ENCODE peak calls at places on chromosomes 13 and 19, in eight cellular contexts. One of them, this sample, is unnamed.

GRCh38 chr13:45595968-45596367 is 19.6 kb downstream of the ERICH6B start:
- DNase-seq in D341Med: no peak
- DNase-seq in GM23248: peak
- DNase-seq in GM12865: no peak
- DNase-seq in activated naive CD4-positive, alpha-beta T cell treated with anti-CD3 and anti-CD28 coated beads, Interleukin-2, amount 10 ng/mL, durations not matched to agents 7 days and 5 days: no peak
- DNase-seq in RPMI8226: no peak
- DNase-seq in midbrain: no peak
- DNase-seq in type B pancreatic cell: no peak
- DNase-seq in this sample: no peak

GRCh38 chr19:8208119-8208709 is 956 bp upstream of the CERS4 start:
- DNase-seq in D341Med: peak
- DNase-seq in GM23248: no peak
- DNase-seq in GM12865: no peak
- DNase-seq in activated naive CD4-positive, alpha-beta T cell treated with anti-CD3 and anti-CD28 coated beads, Interleukin-2, amount 10 ng/mL, durations not matched to agents 7 days and 5 days: peak
- DNase-seq in RPMI8226: no peak
- DNase-seq in midbrain: peak
- DNase-seq in type B pancreatic cell: no peak
- DNase-seq in this sample: peak

GRCh38 chr13:34070006-34070405 is 252.1 kb downstream of the RFC3 start:
- DNase-seq in D341Med: no peak
- DNase-seq in GM23248: peak
- DNase-seq in GM12865: no peak
- DNase-seq in activated naive CD4-positive, alpha-beta T cell treated with anti-CD3 and anti-CD28 coated beads, Interleukin-2, amount 10 ng/mL, durations not matched to agents 7 days and 5 days: no peak
- DNase-seq in RPMI8226: no peak
- DNase-seq in midbrain: no peak
- DNase-seq in type B pancreatic cell: no peak
- DNase-seq in this sample: no peak

GRCh38 chr19:535017-535835 is 3.7 kb downstream of the CDC34 start:
- DNase-seq in D341Med: no peak
- DNase-seq in GM23248: peak
- DNase-seq in GM12865: no peak
- DNase-seq in activated naive CD4-positive, alpha-beta T cell treated with anti-CD3 and anti-CD28 coated beads, Interleukin-2, amount 10 ng/mL, durations not matched to agents 7 days and 5 days: no peak
- DNase-seq in RPMI8226: no peak
- DNase-seq in midbrain: no peak
- DNase-seq in type B pancreatic cell: no peak
- DNase-seq in this sample: no peak

GRCh38 chr13:36834299-36834698 is 15.3 kb downstream of the RFXAP start:
- DNase-seq in D341Med: no peak
- DNase-seq in GM23248: peak
- DNase-seq in GM12865: no peak
- DNase-seq in activated naive CD4-positive, alpha-beta T cell treated with anti-CD3 and anti-CD28 coated beads, Interleukin-2, amount 10 ng/mL, durations not matched to agents 7 days and 5 days: no peak
- DNase-seq in RPMI8226: no peak
- DNase-seq in midbrain: no peak
- DNase-seq in type B pancreatic cell: no peak
- DNase-seq in this sample: no peak

GRCh38 chr13:97256343-97256783 is 34.2 kb downstream of the MBNL2 start:
- DNase-seq in D341Med: no peak
- DNase-seq in GM23248: peak
- DNase-seq in GM12865: no peak
- DNase-seq in activated naive CD4-positive, alpha-beta T cell treated with anti-CD3 and anti-CD28 coated beads, Interleukin-2, amount 10 ng/mL, durations not matched to agents 7 days and 5 days: no peak
- DNase-seq in RPMI8226: no peak
- DNase-seq in midbrain: no peak
- DNase-seq in type B pancreatic cell: no peak
- DNase-seq in this sample: no peak

GRCh38 chr19:31170046-31170445 is 179.2 kb downstream of the TSHZ3 start:
- DNase-seq in D341Med: no peak
- DNase-seq in GM23248: no peak
- DNase-seq in GM12865: no peak
- DNase-seq in activated naive CD4-positive, alpha-beta T cell treated with anti-CD3 and anti-CD28 coated beads, Interleukin-2, amount 10 ng/mL, durations not matched to agents 7 days and 5 days: no peak
- DNase-seq in RPMI8226: no peak
- DNase-seq in midbrain: no peak
- DNase-seq in type B pancreatic cell: no peak
- DNase-seq in this sample: no peak

GRCh38 chr13:45575830-45576180 is 39.7 kb downstream of the ERICH6B start:
- DNase-seq in D341Med: no peak
- DNase-seq in GM23248: no peak
- DNase-seq in GM12865: no peak
- DNase-seq in activated naive CD4-positive, alpha-beta T cell treated with anti-CD3 and anti-CD28 coated beads, Interleukin-2, amount 10 ng/mL, durations not matched to agents 7 days and 5 days: no peak
- DNase-seq in RPMI8226: no peak
- DNase-seq in midbrain: no peak
- DNase-seq in type B pancreatic cell: no peak
- DNase-seq in this sample: no peak

GRCh38 chr13:59247166-59247565 is 916.6 kb downstream of the DIAPH3 start:
- DNase-seq in D341Med: peak
- DNase-seq in GM23248: no peak
- DNase-seq in GM12865: no peak
- DNase-seq in activated naive CD4-positive, alpha-beta T cell treated with anti-CD3 and anti-CD28 coated beads, Interleukin-2, amount 10 ng/mL, durations not matched to agents 7 days and 5 days: no peak
- DNase-seq in RPMI8226: no peak
- DNase-seq in midbrain: peak
- DNase-seq in type B pancreatic cell: no peak
- DNase-seq in this sample: peak

GRCh38 chr19:3698386-3698950 is 1.8 kb downstream of the PIP5K1C start:
- DNase-seq in D341Med: no peak
- DNase-seq in GM23248: peak
- DNase-seq in GM12865: peak
- DNase-seq in activated naive CD4-positive, alpha-beta T cell treated with anti-CD3 and anti-CD28 coated beads, Interleukin-2, amount 10 ng/mL, durations not matched to agents 7 days and 5 days: no peak
- DNase-seq in RPMI8226: no peak
- DNase-seq in midbrain: no peak
- DNase-seq in type B pancreatic cell: no peak
- DNase-seq in this sample: no peak

GRCh38 chr19:5676105-5676671 is 4.1 kb downstream of the MICOS13 start:
- DNase-seq in D341Med: no peak
- DNase-seq in GM23248: no peak
- DNase-seq in GM12865: no peak
- DNase-seq in activated naive CD4-positive, alpha-beta T cell treated with anti-CD3 and anti-CD28 coated beads, Interleukin-2, amount 10 ng/mL, durations not matched to agents 7 days and 5 days: no peak
- DNase-seq in RPMI8226: no peak
- DNase-seq in midbrain: no peak
- DNase-seq in type B pancreatic cell: no peak
- DNase-seq in this sample: no peak

GRCh38 chr13:113841355-113841653 is 22.6 kb downstream of the GAS6 start:
- DNase-seq in D341Med: no peak
- DNase-seq in GM23248: no peak
- DNase-seq in GM12865: no peak
- DNase-seq in activated naive CD4-positive, alpha-beta T cell treated with anti-CD3 and anti-CD28 coated beads, Interleukin-2, amount 10 ng/mL, durations not matched to agents 7 days and 5 days: no peak
- DNase-seq in RPMI8226: no peak
- DNase-seq in midbrain: no peak
- DNase-seq in type B pancreatic cell: no peak
- DNase-seq in this sample: no peak

GRCh38 chr13:109809216-109809890 is 23.0 kb upstream of the IRS2 start:
- DNase-seq in D341Med: no peak
- DNase-seq in GM23248: peak
- DNase-seq in GM12865: no peak
- DNase-seq in activated naive CD4-positive, alpha-beta T cell treated with anti-CD3 and anti-CD28 coated beads, Interleukin-2, amount 10 ng/mL, durations not matched to agents 7 days and 5 days: no peak
- DNase-seq in RPMI8226: no peak
- DNase-seq in midbrain: no peak
- DNase-seq in type B pancreatic cell: no peak
- DNase-seq in this sample: no peak

GRCh38 chr19:661427-662196 is 1.4 kb downstream of the RNF126 start:
- DNase-seq in D341Med: no peak
- DNase-seq in GM23248: peak
- DNase-seq in GM12865: peak
- DNase-seq in activated naive CD4-positive, alpha-beta T cell treated with anti-CD3 and anti-CD28 coated beads, Interleukin-2, amount 10 ng/mL, durations not matched to agents 7 days and 5 days: peak
- DNase-seq in RPMI8226: peak
- DNase-seq in midbrain: no peak
- DNase-seq in type B pancreatic cell: no peak
- DNase-seq in this sample: no peak

GRCh38 chr13:59176775-59177174 is 987.0 kb downstream of the DIAPH3 start:
- DNase-seq in D341Med: peak
- DNase-seq in GM23248: no peak
- DNase-seq in GM12865: peak
- DNase-seq in activated naive CD4-positive, alpha-beta T cell treated with anti-CD3 and anti-CD28 coated beads, Interleukin-2, amount 10 ng/mL, durations not matched to agents 7 days and 5 days: no peak
- DNase-seq in RPMI8226: no peak
- DNase-seq in midbrain: no peak
- DNase-seq in type B pancreatic cell: no peak
- DNase-seq in this sample: no peak

GRCh38 chr13:75481176-75482069 is 546 bp downstream of the TBC1D4 start:
- DNase-seq in D341Med: peak
- DNase-seq in GM23248: peak
- DNase-seq in GM12865: peak
- DNase-seq in activated naive CD4-positive, alpha-beta T cell treated with anti-CD3 and anti-CD28 coated beads, Interleukin-2, amount 10 ng/mL, durations not matched to agents 7 days and 5 days: peak
- DNase-seq in RPMI8226: peak
- DNase-seq in midbrain: no peak
- DNase-seq in type B pancreatic cell: peak
- DNase-seq in this sample: peak

GRCh38 chr13:98105929-98106336 is 37.0 kb upstream of the FARP1 start:
- DNase-seq in D341Med: no peak
- DNase-seq in GM23248: peak
- DNase-seq in GM12865: no peak
- DNase-seq in activated naive CD4-positive, alpha-beta T cell treated with anti-CD3 and anti-CD28 coated beads, Interleukin-2, amount 10 ng/mL, durations not matched to agents 7 days and 5 days: no peak
- DNase-seq in RPMI8226: no peak
- DNase-seq in midbrain: no peak
- DNase-seq in type B pancreatic cell: no peak
- DNase-seq in this sample: no peak

GRCh38 chr19:3950871-3951861 is 18.3 kb downstream of the NMRK2 start:
- DNase-seq in D341Med: no peak
- DNase-seq in GM23248: no peak
- DNase-seq in GM12865: no peak
- DNase-seq in activated naive CD4-positive, alpha-beta T cell treated with anti-CD3 and anti-CD28 coated beads, Interleukin-2, amount 10 ng/mL, durations not matched to agents 7 days and 5 days: no peak
- DNase-seq in RPMI8226: no peak
- DNase-seq in midbrain: no peak
- DNase-seq in type B pancreatic cell: no peak
- DNase-seq in this sample: no peak

GRCh38 chr13:28659611-28659970 is 661 bp downstream of the POMP start:
- DNase-seq in D341Med: no peak
- DNase-seq in GM23248: peak
- DNase-seq in GM12865: peak
- DNase-seq in activated naive CD4-positive, alpha-beta T cell treated with anti-CD3 and anti-CD28 coated beads, Interleukin-2, amount 10 ng/mL, durations not matched to agents 7 days and 5 days: peak
- DNase-seq in RPMI8226: peak
- DNase-seq in midbrain: no peak
- DNase-seq in type B pancreatic cell: no peak
- DNase-seq in this sample: no peak

GRCh38 chr19:43674630-43674982 is 4.6 kb upstream of the PLAUR start:
- DNase-seq in D341Med: no peak
- DNase-seq in GM23248: peak
- DNase-seq in GM12865: no peak
- DNase-seq in activated naive CD4-positive, alpha-beta T cell treated with anti-CD3 and anti-CD28 coated beads, Interleukin-2, amount 10 ng/mL, durations not matched to agents 7 days and 5 days: no peak
- DNase-seq in RPMI8226: no peak
- DNase-seq in midbrain: no peak
- DNase-seq in type B pancreatic cell: no peak
- DNase-seq in this sample: no peak

GRCh38 chr19:24054044-24054935 is 32.7 kb upstream of the ZNF254 start:
- DNase-seq in D341Med: no peak
- DNase-seq in GM23248: peak
- DNase-seq in GM12865: no peak
- DNase-seq in activated naive CD4-positive, alpha-beta T cell treated with anti-CD3 and anti-CD28 coated beads, Interleukin-2, amount 10 ng/mL, durations not matched to agents 7 days and 5 days: no peak
- DNase-seq in RPMI8226: no peak
- DNase-seq in midbrain: no peak
- DNase-seq in type B pancreatic cell: no peak
- DNase-seq in this sample: no peak

GRCh38 chr13:113791226-113791625 is 32.2 kb downstream of the TMEM255B start:
- DNase-seq in D341Med: no peak
- DNase-seq in GM23248: no peak
- DNase-seq in GM12865: no peak
- DNase-seq in activated naive CD4-positive, alpha-beta T cell treated with anti-CD3 and anti-CD28 coated beads, Interleukin-2, amount 10 ng/mL, durations not matched to agents 7 days and 5 days: no peak
- DNase-seq in RPMI8226: no peak
- DNase-seq in midbrain: no peak
- DNase-seq in type B pancreatic cell: no peak
- DNase-seq in this sample: no peak

GRCh38 chr13:41384749-41385503 is 72.4 kb upstream of the RGCC start:
- DNase-seq in D341Med: no peak
- DNase-seq in GM23248: peak
- DNase-seq in GM12865: peak
- DNase-seq in activated naive CD4-positive, alpha-beta T cell treated with anti-CD3 and anti-CD28 coated beads, Interleukin-2, amount 10 ng/mL, durations not matched to agents 7 days and 5 days: no peak
- DNase-seq in RPMI8226: no peak
- DNase-seq in midbrain: no peak
- DNase-seq in type B pancreatic cell: no peak
- DNase-seq in this sample: no peak

GRCh38 chr13:57813641-57814040 is 182.1 kb downstream of the PCDH17 start:
- DNase-seq in D341Med: peak
- DNase-seq in GM23248: no peak
- DNase-seq in GM12865: no peak
- DNase-seq in activated naive CD4-positive, alpha-beta T cell treated with anti-CD3 and anti-CD28 coated beads, Interleukin-2, amount 10 ng/mL, durations not matched to agents 7 days and 5 days: no peak
- DNase-seq in RPMI8226: no peak
- DNase-seq in midbrain: no peak
- DNase-seq in type B pancreatic cell: no peak
- DNase-seq in this sample: no peak

GRCh38 chr19:33195711-33196347 is 1.7 kb downstream of the LRP3 start:
- DNase-seq in D341Med: peak
- DNase-seq in GM23248: no peak
- DNase-seq in GM12865: no peak
- DNase-seq in activated naive CD4-positive, alpha-beta T cell treated with anti-CD3 and anti-CD28 coated beads, Interleukin-2, amount 10 ng/mL, durations not matched to agents 7 days and 5 days: no peak
- DNase-seq in RPMI8226: no peak
- DNase-seq in midbrain: no peak
- DNase-seq in type B pancreatic cell: peak
- DNase-seq in this sample: no peak

GRCh38 chr19:1807030-1807694 is 4.9 kb downstream of the ATP8B3 start:
- DNase-seq in D341Med: no peak
- DNase-seq in GM23248: no peak
- DNase-seq in GM12865: no peak
- DNase-seq in activated naive CD4-positive, alpha-beta T cell treated with anti-CD3 and anti-CD28 coated beads, Interleukin-2, amount 10 ng/mL, durations not matched to agents 7 days and 5 days: no peak
- DNase-seq in RPMI8226: no peak
- DNase-seq in midbrain: no peak
- DNase-seq in type B pancreatic cell: no peak
- DNase-seq in this sample: no peak

GRCh38 chr13:43516401-43516826 is 270.4 kb downstream of the ENOX1 start:
- DNase-seq in D341Med: no peak
- DNase-seq in GM23248: peak
- DNase-seq in GM12865: no peak
- DNase-seq in activated naive CD4-positive, alpha-beta T cell treated with anti-CD3 and anti-CD28 coated beads, Interleukin-2, amount 10 ng/mL, durations not matched to agents 7 days and 5 days: no peak
- DNase-seq in RPMI8226: no peak
- DNase-seq in midbrain: no peak
- DNase-seq in type B pancreatic cell: no peak
- DNase-seq in this sample: no peak

GRCh38 chr13:22454586-22454985 is 726.2 kb upstream of the SGCG start:
- DNase-seq in D341Med: no peak
- DNase-seq in GM23248: no peak
- DNase-seq in GM12865: no peak
- DNase-seq in activated naive CD4-positive, alpha-beta T cell treated with anti-CD3 and anti-CD28 coated beads, Interleukin-2, amount 10 ng/mL, durations not matched to agents 7 days and 5 days: no peak
- DNase-seq in RPMI8226: no peak
- DNase-seq in midbrain: no peak
- DNase-seq in type B pancreatic cell: no peak
- DNase-seq in this sample: no peak

GRCh38 chr19:18961767-18962423 is 20.9 kb upstream of the HOMER3 start:
- DNase-seq in D341Med: no peak
- DNase-seq in GM23248: no peak
- DNase-seq in GM12865: no peak
- DNase-seq in activated naive CD4-positive, alpha-beta T cell treated with anti-CD3 and anti-CD28 coated beads, Interleukin-2, amount 10 ng/mL, durations not matched to agents 7 days and 5 days: peak
- DNase-seq in RPMI8226: peak
- DNase-seq in midbrain: no peak
- DNase-seq in type B pancreatic cell: no peak
- DNase-seq in this sample: no peak

GRCh38 chr19:17327654-17328516 is 6.8 kb downstream of the ANO8 start:
- DNase-seq in D341Med: no peak
- DNase-seq in GM23248: no peak
- DNase-seq in GM12865: peak
- DNase-seq in activated naive CD4-positive, alpha-beta T cell treated with anti-CD3 and anti-CD28 coated beads, Interleukin-2, amount 10 ng/mL, durations not matched to agents 7 days and 5 days: peak
- DNase-seq in RPMI8226: no peak
- DNase-seq in midbrain: no peak
- DNase-seq in type B pancreatic cell: no peak
- DNase-seq in this sample: no peak

This sample was measured in hippocampal formation.